ENCODE peak calls at places on chromosomes 11 and 22, in five cellular contexts. One of them, this sample, is unnamed.

GRCh38 chr22:42303304-42304020 is 33.0 kb upstream of the TCF20 start:
- DNase-seq in vagina: no peak
- DNase-seq in epithelial cell of esophagus: no peak
- DNase-seq in GM12865: no peak
- DNase-seq in H9: no peak
- DNase-seq in this sample: no peak

GRCh38 chr11:17383466-17383865 is 5.0 kb downstream of the KCNJ11 start:
- DNase-seq in vagina: no peak
- DNase-seq in epithelial cell of esophagus: peak; percentile 23
- DNase-seq in GM12865: no peak
- DNase-seq in H9: no peak
- DNase-seq in this sample: peak; percentile 26

GRCh38 chr11:121521145-121522042 is 68.6 kb upstream of the SORL1-AS1 start:
- DNase-seq in vagina: no peak
- DNase-seq in epithelial cell of esophagus: peak; percentile 77
- DNase-seq in GM12865: peak; percentile 41
- DNase-seq in H9: no peak
- DNase-seq in this sample: peak; percentile 81

GRCh38 chr11:100963375-100963774 is 166.2 kb downstream of the PGR start:
- DNase-seq in vagina: no peak
- DNase-seq in epithelial cell of esophagus: no peak
- DNase-seq in GM12865: no peak
- DNase-seq in H9: no peak
- DNase-seq in this sample: no peak

GRCh38 chr11:76069061-76069460 is 137.2 kb downstream of the WNT11 start:
- DNase-seq in vagina: no peak
- DNase-seq in epithelial cell of esophagus: no peak
- DNase-seq in GM12865: no peak
- DNase-seq in H9: no peak
- DNase-seq in this sample: no peak

GRCh38 chr11:129282634-129283033 is 90.5 kb upstream of the ARHGAP32 start:
- DNase-seq in vagina: no peak
- DNase-seq in epithelial cell of esophagus: no peak
- DNase-seq in GM12865: no peak
- DNase-seq in H9: no peak
- DNase-seq in this sample: no peak

GRCh38 chr11:12359761-12360160 is 17.6 kb upstream of the PARVA start:
- DNase-seq in vagina: no peak
- DNase-seq in epithelial cell of esophagus: no peak
- DNase-seq in GM12865: no peak
- DNase-seq in H9: no peak
- DNase-seq in this sample: no peak

GRCh38 chr11:115383431-115383830 is 120.8 kb downstream of the CADM1 start:
- DNase-seq in vagina: no peak
- DNase-seq in epithelial cell of esophagus: no peak
- DNase-seq in GM12865: no peak
- DNase-seq in H9: no peak
- DNase-seq in this sample: no peak

GRCh38 chr11:102853956-102854355 is 10.5 kb upstream of the MMP3 start:
- DNase-seq in vagina: no peak
- DNase-seq in epithelial cell of esophagus: peak; percentile 90
- DNase-seq in GM12865: no peak
- DNase-seq in H9: no peak
- DNase-seq in this sample: peak; percentile 97

GRCh38 chr11:67055812-67056211 is 835 bp upstream of the RHOD start:
- DNase-seq in vagina: no peak
- DNase-seq in epithelial cell of esophagus: peak; percentile 94
- DNase-seq in GM12865: no peak
- DNase-seq in H9: no peak
- DNase-seq in this sample: peak; percentile 83

GRCh38 chr11:64790205-64791095 is 12.1 kb upstream of the SF1 start:
- DNase-seq in vagina: no peak
- DNase-seq in epithelial cell of esophagus: no peak
- DNase-seq in GM12865: no peak
- DNase-seq in H9: no peak
- DNase-seq in this sample: no peak

GRCh38 chr22:46081036-46081830 is 69.1 kb upstream of the PPARA start:
- DNase-seq in vagina: no peak
- DNase-seq in epithelial cell of esophagus: no peak
- DNase-seq in GM12865: no peak
- DNase-seq in H9: no peak
- DNase-seq in this sample: no peak

GRCh38 chr11:50037282-50037681 is 4.6 kb downstream of the OR4C45 start:
- DNase-seq in vagina: no peak
- DNase-seq in epithelial cell of esophagus: peak; percentile 1
- DNase-seq in GM12865: no peak
- DNase-seq in H9: no peak
- DNase-seq in this sample: no peak

GRCh38 chr11:120392791-120393190 is 56.6 kb downstream of the ARHGEF12 start:
- DNase-seq in vagina: no peak
- DNase-seq in epithelial cell of esophagus: no peak
- DNase-seq in GM12865: no peak
- DNase-seq in H9: no peak
- DNase-seq in this sample: no peak

GRCh38 chr11:96337541-96338530 is 5.2 kb downstream of the MAML2 start:
- DNase-seq in vagina: no peak
- DNase-seq in epithelial cell of esophagus: peak; percentile 37
- DNase-seq in GM12865: peak; percentile 65
- DNase-seq in H9: no peak
- DNase-seq in this sample: no peak

GRCh38 chr22:42180349-42180842 is 49.8 kb upstream of the CYP2D6 start:
- DNase-seq in vagina: no peak
- DNase-seq in epithelial cell of esophagus: peak; percentile 19
- DNase-seq in GM12865: peak; percentile 41
- DNase-seq in H9: no peak
- DNase-seq in this sample: no peak

DNA sequence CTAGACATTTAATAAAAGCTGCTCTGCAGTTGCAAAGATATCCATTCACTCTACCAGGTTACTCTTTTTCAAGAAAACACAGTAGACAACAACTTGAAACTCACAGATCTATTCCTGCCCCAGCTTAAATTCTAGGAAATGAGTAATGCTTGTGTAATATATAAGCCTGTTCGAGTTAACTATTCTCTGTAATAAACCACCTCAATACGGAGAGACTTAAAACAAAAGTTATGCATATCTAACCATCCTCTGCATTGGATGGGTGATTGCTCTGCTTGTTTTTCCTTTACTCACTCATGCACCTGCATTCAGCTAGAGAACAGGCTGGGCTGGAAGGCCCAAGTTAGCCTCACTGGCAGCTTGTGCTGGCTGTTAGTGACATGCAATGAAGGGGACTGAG is 13.3 kb downstream of the LRRC4C start:
- DNase-seq in vagina: no peak
- DNase-seq in epithelial cell of esophagus: no peak
- DNase-seq in GM12865: no peak
- DNase-seq in H9: no peak
- DNase-seq in this sample: peak; percentile 2
- TF ChIP-seq CTCF in vagina: no peak
- TF ChIP-seq CTCF in epithelial cell of esophagus: no peak
- TF ChIP-seq CTCF in GM12865: no peak
- TF ChIP-seq CTCF in H9: no peak
- TF ChIP-seq CTCF in this sample: no peak

GRCh38 chr11:8686325-8686724 is 3.7 kb downstream of the RPL27A start:
- DNase-seq in vagina: no peak
- DNase-seq in epithelial cell of esophagus: no peak
- DNase-seq in GM12865: no peak
- DNase-seq in H9: no peak
- DNase-seq in this sample: no peak

GRCh38 chr11:8690374-8691342 is 8.1 kb downstream of the RPL27A start:
- DNase-seq in vagina: no peak
- DNase-seq in epithelial cell of esophagus: no peak
- DNase-seq in GM12865: no peak
- DNase-seq in H9: peak; percentile 7
- DNase-seq in this sample: no peak

GRCh38 chr11:8689726-8690255 is 7.2 kb downstream of the RPL27A start:
- DNase-seq in vagina: no peak
- DNase-seq in epithelial cell of esophagus: no peak
- DNase-seq in GM12865: no peak
- DNase-seq in H9: peak; percentile 15
- DNase-seq in this sample: no peak

GRCh38 chr11:8685820-8686219 is 3.2 kb downstream of the RPL27A start:
- DNase-seq in vagina: no peak
- DNase-seq in epithelial cell of esophagus: no peak
- DNase-seq in GM12865: peak; percentile 15
- DNase-seq in H9: no peak
- DNase-seq in this sample: no peak

DNA sequence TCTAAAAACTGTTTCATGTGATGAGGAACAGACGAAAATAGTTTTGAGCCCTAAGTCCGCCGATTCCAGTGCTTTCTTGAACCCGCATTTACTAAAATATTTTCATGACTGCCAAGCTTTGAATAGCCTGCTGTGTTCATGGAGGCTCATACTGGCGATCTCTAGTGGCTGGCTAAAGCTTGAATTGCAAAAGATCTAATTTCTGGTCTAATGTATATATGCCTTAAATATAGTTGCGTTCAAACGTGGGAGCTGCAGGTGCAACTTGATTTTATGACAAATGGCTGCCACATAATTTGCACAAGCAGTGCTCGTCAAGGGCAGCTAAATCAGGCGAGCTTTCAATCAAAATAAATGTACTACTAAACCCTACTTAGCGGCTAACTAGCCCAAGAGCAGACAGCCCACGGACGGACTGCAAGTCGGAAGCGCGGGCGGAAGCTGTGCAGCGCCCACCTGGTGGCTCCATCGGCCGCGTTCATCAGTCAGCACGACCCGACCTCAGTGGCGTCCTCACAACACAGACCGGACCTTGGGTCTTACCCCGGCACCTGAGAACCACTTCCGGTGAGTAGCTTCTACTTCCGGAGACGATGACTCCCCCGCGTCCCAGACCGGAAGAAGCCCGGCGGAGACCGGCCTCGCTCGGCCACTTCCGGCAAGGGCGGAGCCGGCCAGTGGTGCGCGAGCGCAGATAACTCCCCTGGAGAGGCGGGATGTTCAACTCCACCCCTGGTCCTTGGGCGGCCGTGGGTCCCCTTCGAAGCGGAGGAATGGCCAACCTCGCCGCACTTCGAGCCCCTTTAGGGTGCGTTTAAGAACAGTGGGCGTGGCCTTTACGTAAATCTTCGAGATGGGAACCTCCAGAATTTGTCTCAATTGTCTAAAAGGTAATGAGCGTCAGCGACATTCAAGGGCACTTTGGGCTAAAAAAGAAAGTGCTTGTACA is 6.1 kb downstream of the RPL27A start:
- DNase-seq in vagina: no peak
- DNase-seq in epithelial cell of esophagus: peak; percentile 94
- DNase-seq in GM12865: peak; percentile 99
- DNase-seq in H9: peak; percentile 99
- DNase-seq in this sample: peak; percentile 85
- TF ChIP-seq CTCF in vagina: no peak
- TF ChIP-seq CTCF in epithelial cell of esophagus: no peak
- TF ChIP-seq CTCF in GM12865: peak; percentile 5
- TF ChIP-seq CTCF in H9: peak; percentile 27
- TF ChIP-seq CTCF in this sample: no peak

DNA sequence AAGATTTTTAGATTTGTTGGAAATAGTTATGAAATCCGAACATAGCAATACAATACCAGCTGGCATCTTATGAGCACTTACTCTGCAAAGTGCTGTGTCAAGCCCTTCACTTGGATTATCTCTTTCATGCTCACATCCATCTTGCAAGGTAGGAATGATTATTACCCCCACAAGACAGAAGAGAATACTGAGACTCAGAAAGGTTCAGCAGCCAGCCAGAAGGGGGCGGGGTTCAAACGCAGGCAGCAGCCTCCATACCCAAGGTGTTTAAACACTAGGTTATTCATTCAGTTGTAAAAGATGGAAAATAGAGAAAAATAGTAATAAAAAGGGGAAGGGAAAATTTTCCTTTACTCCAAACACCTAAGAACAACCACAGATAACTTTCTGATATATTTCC is 158.5 kb downstream of the CCDC34 start:
- DNase-seq in vagina: no peak
- DNase-seq in epithelial cell of esophagus: peak; percentile 32
- DNase-seq in GM12865: peak; percentile 25
- DNase-seq in H9: peak; percentile 54
- DNase-seq in this sample: peak; percentile 40
- TF ChIP-seq CTCF in vagina: no peak
- TF ChIP-seq CTCF in epithelial cell of esophagus: peak; percentile 47
- TF ChIP-seq CTCF in GM12865: peak; percentile 23
- TF ChIP-seq CTCF in H9: peak; percentile 73
- TF ChIP-seq CTCF in this sample: peak; percentile 53

GRCh38 chr11:37525336-37525735 is 927.3 kb upstream of the RAG2 start:
- DNase-seq in vagina: no peak
- DNase-seq in epithelial cell of esophagus: peak; percentile 34
- DNase-seq in GM12865: no peak
- DNase-seq in H9: no peak
- DNase-seq in this sample: peak; percentile 24
- TF ChIP-seq CTCF in vagina: no peak
- TF ChIP-seq CTCF in epithelial cell of esophagus: peak; percentile 36
- TF ChIP-seq CTCF in GM12865: no peak
- TF ChIP-seq CTCF in H9: no peak
- TF ChIP-seq CTCF in this sample: no peak

GRCh38 chr22:26643368-26644100 is 13.9 kb upstream of the MIAT start:
- DNase-seq in vagina: no peak
- DNase-seq in epithelial cell of esophagus: no peak
- DNase-seq in GM12865: no peak
- DNase-seq in H9: no peak
- DNase-seq in this sample: no peak

GRCh38 chr22:26646158-26646557 is 11.2 kb upstream of the MIAT start:
- DNase-seq in vagina: no peak
- DNase-seq in epithelial cell of esophagus: no peak
- DNase-seq in GM12865: no peak
- DNase-seq in H9: no peak
- DNase-seq in this sample: no peak

GRCh38 chr22:26648011-26648497 is 9.3 kb upstream of the MIAT start:
- DNase-seq in vagina: no peak
- DNase-seq in epithelial cell of esophagus: no peak
- DNase-seq in GM12865: peak; percentile 24
- DNase-seq in H9: peak; percentile 87
- DNase-seq in this sample: no peak

DNA sequence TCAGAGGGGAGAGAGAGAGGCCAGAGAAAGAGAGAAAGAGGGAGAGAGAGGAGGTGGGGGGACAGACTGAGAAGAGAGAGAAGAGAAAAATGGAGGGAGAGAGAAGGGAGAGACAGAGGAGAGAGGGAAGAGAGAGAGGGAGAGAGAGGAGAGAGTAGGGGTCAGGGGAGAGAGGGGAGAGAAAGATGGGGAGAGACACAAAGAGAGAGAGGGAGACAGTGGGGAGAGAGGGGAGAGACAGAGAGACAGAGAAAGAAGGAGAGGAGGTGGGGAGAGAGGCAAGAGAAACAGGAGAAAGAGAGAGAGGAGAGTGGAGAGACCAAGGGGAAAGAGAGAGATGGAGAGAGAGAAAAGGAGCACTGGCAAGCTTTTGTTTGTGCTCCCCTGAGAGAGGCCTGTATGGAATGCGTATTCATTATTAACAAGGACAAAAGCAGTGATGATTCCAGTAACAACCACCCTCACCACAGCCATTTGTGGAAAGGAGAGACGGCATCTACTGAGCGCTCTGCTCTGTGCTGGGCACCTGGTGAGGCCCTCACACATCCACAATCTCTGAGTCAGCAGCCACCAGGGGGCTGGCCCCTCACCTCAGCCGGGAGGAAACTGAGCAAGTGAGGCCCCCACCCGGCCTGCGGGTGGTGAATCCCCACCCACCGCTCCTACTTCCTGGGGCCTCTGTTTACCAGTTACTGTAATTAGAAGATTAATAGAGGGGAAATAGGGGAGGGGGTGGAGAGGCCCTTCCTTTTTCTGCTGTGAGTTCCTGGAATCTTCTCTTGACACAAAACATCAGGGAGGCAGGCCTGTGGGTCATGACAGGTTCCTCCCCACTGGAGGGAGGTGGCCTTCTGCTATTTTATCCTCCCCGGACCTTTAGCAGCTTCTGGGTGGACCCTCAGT is 14.7 kb upstream of the MIAT start:
- DNase-seq in vagina: no peak
- DNase-seq in epithelial cell of esophagus: no peak
- DNase-seq in GM12865: peak; percentile 65
- DNase-seq in H9: peak; percentile 77
- DNase-seq in this sample: no peak
- TF ChIP-seq CTCF in vagina: no peak
- TF ChIP-seq CTCF in epithelial cell of esophagus: no peak
- TF ChIP-seq CTCF in GM12865: peak; percentile 35
- TF ChIP-seq CTCF in H9: peak; percentile 55
- TF ChIP-seq CTCF in this sample: no peak